ENCODE peak calls at places on chromosomes 3 and 15, in five cellular contexts. O is HCT116, R is SK-N-SH, F is H1, S is GM12878. J is an unnamed sample.

GRCh38 chr3:148106062-148106461 is 591.6 kb upstream of the AGTR1 start:
- DNase-seq in S (no peak), F (no peak), O (no peak), R (no peak), J (no peak)

GRCh38 chr3:184186184-184186901 is at the start of gene ABCF3:
- DNase-seq in O (no peak), R (peak), S (no peak), F (no peak), J (no peak)

GRCh38 chr3:30035935-30036567 is 570.4 kb upstream of the TGFBR2 start:
- DNase-seq in F (no peak), O (no peak), S (no peak), R (no peak), J (no peak)

GRCh38 chr15:58203537-58203936 is 65.4 kb downstream of the AQP9 start:
- DNase-seq in R (peak), F (no peak), S (no peak), O (no peak), J (no peak)

GRCh38 chr3:126851382-126851781 is 131.5 kb upstream of the PLXNA1 start:
- DNase-seq in S (no peak), O (no peak), R (no peak), F (no peak), J (peak)

GRCh38 chr3:115100806-115101205 is 46.3 kb downstream of the ZBTB20 start:
- DNase-seq in S (no peak), F (no peak), O (no peak), R (no peak), J (no peak)

GRCh38 chr3:52845157-52845556 is 10.3 kb upstream of the MUSTN1 start:
- DNase-seq in F (no peak), R (no peak), O (no peak), S (no peak), J (no peak)

GRCh38 chr3:86702381-86702958 is 288.5 kb downstream of the VGLL3 start:
- DNase-seq in R (peak), O (no peak), S (no peak), F (no peak), J (no peak)

GRCh38 chr3:1506090-1506489 is 413.3 kb downstream of the CNTN6 start:
- DNase-seq in R (no peak), S (no peak), O (no peak), F (no peak), J (no peak)

GRCh38 chr3:62567097-62568021 is 194.0 kb upstream of the FEZF2 start:
- DNase-seq in S (no peak), O (no peak), R (no peak), F (no peak), J (no peak)

GRCh38 chr15:22945071-22945470 is 35.1 kb downstream of the CYFIP1 start:
- DNase-seq in S (no peak), O (no peak), R (no peak), F (no peak), J (no peak)

GRCh38 chr15:91885054-91885453 is 31.5 kb downstream of the SLCO3A1 start:
- DNase-seq in S (no peak), F (no peak), O (no peak), R (no peak), J (no peak)

GRCh38 chr15:24745276-24745675 is 69.7 kb downstream of the NPAP1 start:
- DNase-seq in R (no peak), O (no peak), F (no peak), S (no peak), J (no peak)

GRCh38 chr3:143036557-143036956 is 35.2 kb downstream of the U2SURP start:
- DNase-seq in O (no peak), F (no peak), R (no peak), S (no peak), J (no peak)

GRCh38 chr3:14841836-14842235 is 23.1 kb downstream of the FGD5 start:
- DNase-seq in F (no peak), R (no peak), O (no peak), S (no peak), J (no peak)

GRCh38 chr3:127803619-127804018 is 18.7 kb downstream of the MGLL start:
- DNase-seq in R (no peak), O (peak), F (no peak), S (no peak), J (no peak)

GRCh38 chr15:71730277-71731144 is 79.8 kb upstream of the NR2E3 start:
- DNase-seq in F (no peak), O (peak), R (peak), S (no peak), J (peak)

GRCh38 chr15:100156201-100156600 is 185.6 kb downstream of the ADAMTS17 start:
- DNase-seq in R (no peak), F (no peak), O (no peak), S (no peak), J (no peak)

GRCh38 chr3:62453448-62453847 is 80.1 kb upstream of the FEZF2 start:
- DNase-seq in F (no peak), O (no peak), R (no peak), S (no peak), J (no peak)

GRCh38 chr3:140828585-140828984 is 113.1 kb upstream of the SLC25A36 start:
- DNase-seq in S (no peak), O (no peak), R (no peak), F (no peak), J (no peak)

GRCh38 chr3:33278106-33278672 is 947 bp downstream of the FBXL2 start:
- DNase-seq in S (no peak), O (no peak), R (peak), F (no peak), J (no peak)

GRCh38 chr15:39357478-39358268 is 223.2 kb upstream of the THBS1 start:
- DNase-seq in S (no peak), F (no peak), R (no peak), O (no peak), J (no peak)

GRCh38 chr3:107429330-107430181 is 52.3 kb downstream of the CCDC54 start:
- DNase-seq in S (no peak), F (peak), O (peak), R (peak), J (peak)

GRCh38 chr3:79052054-79052681 is 715.6 kb downstream of the ROBO1 start:
- DNase-seq in R (no peak), F (no peak), O (no peak), S (no peak), J (peak)

GRCh38 chr3:78283994-78284393 is 1244.1 kb downstream of the ROBO2 start:
- DNase-seq in F (no peak), O (no peak), S (no peak), R (no peak), J (no peak)

GRCh38 chr3:7964899-7965298 is 536.7 kb upstream of the LMCD1 start:
- DNase-seq in S (no peak), F (no peak), R (no peak), O (no peak), J (no peak)

GRCh38 chr3:138114431-138114918 is 933 bp downstream of the DZIP1L start:
- DNase-seq in S (no peak), O (no peak), R (peak), F (no peak), J (no peak)

GRCh38 chr3:4753073-4753691 is 226.1 kb upstream of the BHLHE40 start:
- DNase-seq in O (no peak), F (no peak), S (no peak), R (no peak), J (no peak)

GRCh38 chr15:90529008-90529368 is 735 bp upstream of the CRTC3 start:
- DNase-seq in O (no peak), S (no peak), R (no peak), F (no peak), J (no peak)

GRCh38 chr3:122560680-122561079 is 3.4 kb downstream of the PARP9 start:
- DNase-seq in R (peak), F (no peak), S (peak), O (peak), J (peak)

GRCh38 chr3:125512135-125512920 is 7.7 kb downstream of the SNX4 start:
- DNase-seq in S (peak), O (peak), R (peak), F (no peak), J (no peak)

GRCh38 chr15:31222769-31223345 is 103.8 kb upstream of the KLF13 start:
- DNase-seq in O (no peak), F (no peak), R (no peak), S (no peak), J (no peak)

DNA sequence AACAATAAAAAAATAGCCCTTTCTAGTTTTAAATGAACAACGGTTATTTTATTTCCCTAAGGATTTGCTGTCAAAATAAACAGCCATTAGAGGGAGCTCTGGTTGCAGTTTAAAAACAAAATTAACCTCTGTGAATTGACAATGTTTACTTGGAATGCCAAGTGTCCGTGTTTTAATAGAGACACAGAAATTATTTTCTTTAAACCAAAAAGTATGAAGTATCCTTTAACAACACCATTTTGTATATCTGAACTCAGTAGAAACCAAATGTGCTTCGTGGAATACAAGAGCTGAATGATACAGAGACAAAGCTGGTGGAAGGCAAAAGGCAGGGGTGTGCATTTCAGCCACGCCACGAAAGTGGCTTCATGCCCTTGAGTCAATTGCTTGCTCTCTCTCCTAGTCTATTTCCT is 74.4 kb downstream of the MOBP start:
- DNase-seq in O (peak), R (peak), S (no peak), F (no peak), J (peak)
- TF ChIP-seq JUND in O (no peak), R (no peak), S (no peak), F (no peak), J (no peak)

GRCh38 chr3:192848371-192849233 is 69.1 kb downstream of the MB21D2 start:
- DNase-seq in S (peak), O (no peak), R (no peak), F (no peak), J (no peak)
- TF ChIP-seq JUND in S (peak), O (no peak), R (no peak), F (no peak), J (no peak)

GRCh38 chr3:136992091-136992490 is 34.3 kb downstream of the IL20RB start:
- DNase-seq in O (no peak), R (no peak), S (no peak), F (no peak), J (no peak)

GRCh38 chr3:136994772-136995516 is 37.2 kb downstream of the IL20RB start:
- DNase-seq in S (no peak), O (no peak), R (peak), F (no peak), J (no peak)

GRCh38 chr3:136988651-136989050 is 30.9 kb downstream of the IL20RB start:
- DNase-seq in S (no peak), F (no peak), R (no peak), O (no peak), J (no peak)

GRCh38 chr3:136989781-136990524 is 32.2 kb downstream of the IL20RB start:
- DNase-seq in F (no peak), O (no peak), S (no peak), R (no peak), J (no peak)

DNA sequence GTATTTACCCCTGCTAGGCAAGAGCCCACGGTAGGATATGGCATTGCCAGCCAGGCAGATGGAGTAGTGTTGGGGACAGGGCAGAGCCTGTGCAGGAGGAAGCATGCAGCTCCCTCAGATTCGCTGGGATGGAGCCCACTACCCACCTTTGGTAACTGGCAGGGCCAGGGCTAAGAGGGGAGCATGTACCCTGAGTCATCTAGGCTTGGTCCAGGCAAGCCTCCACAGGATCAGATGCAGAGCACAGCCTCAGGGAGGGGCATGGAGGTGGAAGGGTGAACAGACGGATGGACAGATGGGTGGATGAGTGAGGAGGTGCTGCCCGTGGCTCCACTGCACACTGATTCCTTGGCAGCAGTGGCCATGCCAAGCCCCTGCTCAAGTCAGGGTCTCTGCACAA is 33.0 kb downstream of the IL20RB start:
- DNase-seq in O (no peak), R (no peak), S (no peak), F (no peak), J (no peak)
- TF ChIP-seq JUND in O (no peak), R (no peak), S (no peak), F (no peak), J (no peak)

GRCh38 chr3:17118771-17119170 is 234.0 kb downstream of the PLCL2 start:
- DNase-seq in S (no peak), R (no peak), O (no peak), F (no peak), J (no peak)
- TF ChIP-seq JUND in S (no peak), R (no peak), O (no peak), F (no peak), J (no peak)

GRCh38 chr15:93071469-93071891 is 17.5 kb downstream of the RGMA start:
- DNase-seq in R (no peak), O (no peak), S (no peak), F (no peak), J (no peak)

GRCh38 chr15:93070901-93071300 is 18.1 kb downstream of the RGMA start:
- DNase-seq in O (no peak), S (no peak), F (no peak), R (no peak), J (no peak)

GRCh38 chr15:93072011-93072410 is 17.0 kb downstream of the RGMA start:
- DNase-seq in F (no peak), O (no peak), R (peak), S (no peak), J (no peak)

GRCh38 chr15:93073465-93073952 is 15.5 kb downstream of the RGMA start:
- DNase-seq in R (no peak), F (no peak), S (no peak), O (no peak), J (no peak)

DNA sequence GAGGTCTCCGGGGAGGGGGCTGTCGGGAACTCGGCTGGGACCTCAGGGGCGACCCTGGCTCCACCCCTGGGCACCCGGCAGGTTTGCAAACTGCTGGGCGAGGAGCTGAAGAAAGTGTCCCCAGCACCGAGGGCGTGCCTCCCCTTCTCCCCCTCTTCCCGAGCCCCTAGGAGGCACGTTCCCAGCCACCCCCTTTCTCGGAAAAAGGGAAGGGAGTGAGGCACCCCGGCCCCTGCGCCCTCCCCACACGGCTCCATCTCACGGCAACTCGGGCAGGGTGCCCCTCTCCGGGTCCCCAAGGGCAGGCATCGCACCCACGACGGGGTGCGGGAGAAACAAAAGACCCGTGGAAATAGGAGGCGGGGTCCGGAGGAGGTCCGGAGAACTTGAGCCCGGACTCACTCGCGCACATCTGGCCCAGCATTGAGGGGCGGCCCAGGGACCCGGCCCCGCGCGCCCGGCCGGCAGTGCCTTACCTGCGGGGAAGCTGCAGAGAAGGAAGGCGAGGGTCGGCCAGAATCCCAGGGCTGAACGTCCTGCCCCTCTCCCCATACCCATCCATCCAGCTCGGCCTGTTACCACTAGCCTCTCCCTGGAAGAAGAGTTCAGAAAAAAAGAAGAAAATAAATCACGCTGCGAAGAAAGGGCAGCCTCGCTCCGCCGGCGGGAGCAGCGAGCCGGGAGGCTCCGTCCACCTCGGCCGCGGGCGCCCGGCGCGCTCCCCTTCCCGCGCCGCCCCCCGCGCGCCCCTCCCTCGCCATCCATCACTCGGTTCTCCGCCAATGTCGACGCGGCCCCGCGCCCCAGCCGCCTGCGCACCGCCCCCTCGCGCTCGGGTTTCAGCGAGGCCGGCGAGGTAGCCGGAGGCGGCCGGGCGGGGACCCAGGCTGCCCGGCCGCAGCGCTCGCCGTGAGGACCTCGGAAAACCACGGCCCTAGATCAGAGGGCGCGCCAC is 16.3 kb downstream of the RGMA start:
- DNase-seq in F (no peak), O (peak), S (no peak), R (peak), J (peak)
- TF ChIP-seq JUND in F (no peak), O (no peak), S (no peak), R (no peak), J (no peak)

GRCh38 chr3:24400015-24400414 is 94.6 kb downstream of the THRB start:
- DNase-seq in O (no peak), S (no peak), R (no peak), F (no peak), J (no peak)
- TF ChIP-seq JUND in O (no peak), S (no peak), R (no peak), F (no peak), J (no peak)

GRCh38 chr3:25043181-25043580 is 384.9 kb upstream of the RARB start:
- DNase-seq in O (no peak), F (no peak), R (no peak), S (no peak), J (no peak)
- TF ChIP-seq JUND in O (no peak), F (no peak), R (no peak), S (no peak), J (no peak)

GRCh38 chr15:78368671-78369070 is 28.5 kb downstream of the CRABP1 start:
- DNase-seq in R (no peak), F (no peak), O (no peak), S (no peak), J (no peak)
- TF ChIP-seq JUND in R (no peak), F (no peak), O (no peak), S (no peak), J (no peak)

J was measured in T47D.